ENCODE peak calls at places on chromosomes 3 and 15, in five cellular contexts. One of them, this sample, is unnamed.

GRCh38 chr15:31041610-31042009 is 50.2 kb upstream of the MTMR10 start:
- DNase-seq in GM04504: no peak
- DNase-seq in choroid plexus epithelial cell: no peak
- DNase-seq in stimulated activated CD8-positive, alpha-beta memory T cell treated with anti-CD3 and anti-CD28 coated beads, Interleukin-2, amount 100 ng/mL, for 48 hours: no peak
- DNase-seq in Kasumi-1: no peak
- DNase-seq in this sample: no peak

GRCh38 chr15:78740904-78741274 is 70.4 kb downstream of the ADAMTS7 start:
- DNase-seq in GM04504: no peak
- DNase-seq in choroid plexus epithelial cell: no peak
- DNase-seq in stimulated activated CD8-positive, alpha-beta memory T cell treated with anti-CD3 and anti-CD28 coated beads, Interleukin-2, amount 100 ng/mL, for 48 hours: no peak
- DNase-seq in Kasumi-1: no peak
- DNase-seq in this sample: no peak

GRCh38 chr15:100788731-100789105 is 90.9 kb upstream of the ALDH1A3 start:
- DNase-seq in GM04504: no peak
- DNase-seq in choroid plexus epithelial cell: no peak
- DNase-seq in stimulated activated CD8-positive, alpha-beta memory T cell treated with anti-CD3 and anti-CD28 coated beads, Interleukin-2, amount 100 ng/mL, for 48 hours: no peak
- DNase-seq in Kasumi-1: no peak
- DNase-seq in this sample: no peak

GRCh38 chr15:73331501-73331900 is 37.3 kb downstream of the HCN4 start:
- DNase-seq in GM04504: no peak
- DNase-seq in choroid plexus epithelial cell: no peak
- DNase-seq in stimulated activated CD8-positive, alpha-beta memory T cell treated with anti-CD3 and anti-CD28 coated beads, Interleukin-2, amount 100 ng/mL, for 48 hours: no peak
- DNase-seq in Kasumi-1: no peak
- DNase-seq in this sample: no peak

GRCh38 chr15:38996111-38996541 is 431.5 kb upstream of the RASGRP1 start:
- DNase-seq in GM04504: peak
- DNase-seq in choroid plexus epithelial cell: peak
- DNase-seq in stimulated activated CD8-positive, alpha-beta memory T cell treated with anti-CD3 and anti-CD28 coated beads, Interleukin-2, amount 100 ng/mL, for 48 hours: no peak
- DNase-seq in Kasumi-1: no peak
- DNase-seq in this sample: peak

GRCh38 chr15:95669146-95669922 is 661.2 kb upstream of the NR2F2 start:
- DNase-seq in GM04504: no peak
- DNase-seq in choroid plexus epithelial cell: peak
- DNase-seq in stimulated activated CD8-positive, alpha-beta memory T cell treated with anti-CD3 and anti-CD28 coated beads, Interleukin-2, amount 100 ng/mL, for 48 hours: no peak
- DNase-seq in Kasumi-1: no peak
- DNase-seq in this sample: no peak

GRCh38 chr3:188326968-188327367 is 173.0 kb downstream of the LPP start:
- DNase-seq in GM04504: no peak
- DNase-seq in choroid plexus epithelial cell: peak
- DNase-seq in stimulated activated CD8-positive, alpha-beta memory T cell treated with anti-CD3 and anti-CD28 coated beads, Interleukin-2, amount 100 ng/mL, for 48 hours: no peak
- DNase-seq in Kasumi-1: no peak
- DNase-seq in this sample: no peak

GRCh38 chr3:149314807-149315578 is 18.4 kb downstream of the TM4SF18 start:
- DNase-seq in GM04504: peak
- DNase-seq in choroid plexus epithelial cell: peak
- DNase-seq in stimulated activated CD8-positive, alpha-beta memory T cell treated with anti-CD3 and anti-CD28 coated beads, Interleukin-2, amount 100 ng/mL, for 48 hours: no peak
- DNase-seq in Kasumi-1: no peak
- DNase-seq in this sample: peak

GRCh38 chr15:30043211-30043655 is 39.5 kb upstream of the GOLGA8J start:
- DNase-seq in GM04504: no peak
- DNase-seq in choroid plexus epithelial cell: peak
- DNase-seq in stimulated activated CD8-positive, alpha-beta memory T cell treated with anti-CD3 and anti-CD28 coated beads, Interleukin-2, amount 100 ng/mL, for 48 hours: no peak
- DNase-seq in Kasumi-1: no peak
- DNase-seq in this sample: peak

GRCh38 chr15:80691575-80691974 is 3.5 kb upstream of the ABHD17C start:
- DNase-seq in GM04504: no peak
- DNase-seq in choroid plexus epithelial cell: no peak
- DNase-seq in stimulated activated CD8-positive, alpha-beta memory T cell treated with anti-CD3 and anti-CD28 coated beads, Interleukin-2, amount 100 ng/mL, for 48 hours: no peak
- DNase-seq in Kasumi-1: no peak
- DNase-seq in this sample: no peak

GRCh38 chr3:63791974-63792373 is 27.1 kb upstream of the C3orf49 start:
- DNase-seq in GM04504: peak
- DNase-seq in choroid plexus epithelial cell: peak
- DNase-seq in stimulated activated CD8-positive, alpha-beta memory T cell treated with anti-CD3 and anti-CD28 coated beads, Interleukin-2, amount 100 ng/mL, for 48 hours: no peak
- DNase-seq in Kasumi-1: no peak
- DNase-seq in this sample: peak

GRCh38 chr15:83206387-83206970 is 1.1 kb downstream of the HDGFL3 start:
- DNase-seq in GM04504: no peak
- DNase-seq in choroid plexus epithelial cell: peak
- DNase-seq in stimulated activated CD8-positive, alpha-beta memory T cell treated with anti-CD3 and anti-CD28 coated beads, Interleukin-2, amount 100 ng/mL, for 48 hours: no peak
- DNase-seq in Kasumi-1: no peak
- DNase-seq in this sample: peak

GRCh38 chr15:31353931-31354330 is 27.3 kb downstream of the KLF13 start:
- DNase-seq in GM04504: no peak
- DNase-seq in choroid plexus epithelial cell: no peak
- DNase-seq in stimulated activated CD8-positive, alpha-beta memory T cell treated with anti-CD3 and anti-CD28 coated beads, Interleukin-2, amount 100 ng/mL, for 48 hours: no peak
- DNase-seq in Kasumi-1: no peak
- DNase-seq in this sample: peak

GRCh38 chr15:53675832-53676231 is 83.6 kb downstream of the WDR72 start:
- DNase-seq in GM04504: no peak
- DNase-seq in choroid plexus epithelial cell: no peak
- DNase-seq in stimulated activated CD8-positive, alpha-beta memory T cell treated with anti-CD3 and anti-CD28 coated beads, Interleukin-2, amount 100 ng/mL, for 48 hours: no peak
- DNase-seq in Kasumi-1: no peak
- DNase-seq in this sample: no peak

GRCh38 chr3:40179016-40179415 is 130.5 kb upstream of the EIF1B start:
- DNase-seq in GM04504: peak
- DNase-seq in choroid plexus epithelial cell: peak
- DNase-seq in stimulated activated CD8-positive, alpha-beta memory T cell treated with anti-CD3 and anti-CD28 coated beads, Interleukin-2, amount 100 ng/mL, for 48 hours: peak
- DNase-seq in Kasumi-1: peak
- DNase-seq in this sample: peak

GRCh38 chr3:147341727-147342126 is 64.6 kb downstream of the ZIC4 start:
- DNase-seq in GM04504: no peak
- DNase-seq in choroid plexus epithelial cell: no peak
- DNase-seq in stimulated activated CD8-positive, alpha-beta memory T cell treated with anti-CD3 and anti-CD28 coated beads, Interleukin-2, amount 100 ng/mL, for 48 hours: no peak
- DNase-seq in Kasumi-1: no peak
- DNase-seq in this sample: no peak

GRCh38 chr3:71005797-71006321 is 577.7 kb downstream of the FOXP1 start:
- DNase-seq in GM04504: no peak
- DNase-seq in choroid plexus epithelial cell: peak
- DNase-seq in stimulated activated CD8-positive, alpha-beta memory T cell treated with anti-CD3 and anti-CD28 coated beads, Interleukin-2, amount 100 ng/mL, for 48 hours: no peak
- DNase-seq in Kasumi-1: no peak
- DNase-seq in this sample: no peak

GRCh38 chr3:50324351-50325144 is 2.0 kb upstream of the HYAL2 start:
- DNase-seq in GM04504: no peak
- DNase-seq in choroid plexus epithelial cell: peak
- DNase-seq in stimulated activated CD8-positive, alpha-beta memory T cell treated with anti-CD3 and anti-CD28 coated beads, Interleukin-2, amount 100 ng/mL, for 48 hours: peak
- DNase-seq in Kasumi-1: peak
- DNase-seq in this sample: peak

GRCh38 chr3:170414202-170414663 is 4.4 kb upstream of the CLDN11 start:
- DNase-seq in GM04504: peak
- DNase-seq in choroid plexus epithelial cell: peak
- DNase-seq in stimulated activated CD8-positive, alpha-beta memory T cell treated with anti-CD3 and anti-CD28 coated beads, Interleukin-2, amount 100 ng/mL, for 48 hours: no peak
- DNase-seq in Kasumi-1: peak
- DNase-seq in this sample: peak

GRCh38 chr3:197520311-197521276 is 35.2 kb downstream of the BDH1 start:
- DNase-seq in GM04504: no peak
- DNase-seq in choroid plexus epithelial cell: peak
- DNase-seq in stimulated activated CD8-positive, alpha-beta memory T cell treated with anti-CD3 and anti-CD28 coated beads, Interleukin-2, amount 100 ng/mL, for 48 hours: no peak
- DNase-seq in Kasumi-1: no peak
- DNase-seq in this sample: peak

GRCh38 chr15:80526556-80527340 is 122.6 kb downstream of the ARNT2 start:
- DNase-seq in GM04504: peak
- DNase-seq in choroid plexus epithelial cell: peak
- DNase-seq in stimulated activated CD8-positive, alpha-beta memory T cell treated with anti-CD3 and anti-CD28 coated beads, Interleukin-2, amount 100 ng/mL, for 48 hours: no peak
- DNase-seq in Kasumi-1: no peak
- DNase-seq in this sample: peak

GRCh38 chr3:20846792-20847191 is 660.8 kb upstream of the SGO1 start:
- DNase-seq in GM04504: no peak
- DNase-seq in choroid plexus epithelial cell: no peak
- DNase-seq in stimulated activated CD8-positive, alpha-beta memory T cell treated with anti-CD3 and anti-CD28 coated beads, Interleukin-2, amount 100 ng/mL, for 48 hours: no peak
- DNase-seq in Kasumi-1: peak
- DNase-seq in this sample: no peak

GRCh38 chr15:77418341-77419049 is 1.4 kb downstream of the PEAK1 start:
- DNase-seq in GM04504: no peak
- DNase-seq in choroid plexus epithelial cell: peak
- DNase-seq in stimulated activated CD8-positive, alpha-beta memory T cell treated with anti-CD3 and anti-CD28 coated beads, Interleukin-2, amount 100 ng/mL, for 48 hours: no peak
- DNase-seq in Kasumi-1: no peak
- DNase-seq in this sample: peak

GRCh38 chr15:88018865-88019626 is 237.5 kb downstream of the NTRK3 start:
- DNase-seq in GM04504: peak
- DNase-seq in choroid plexus epithelial cell: peak
- DNase-seq in stimulated activated CD8-positive, alpha-beta memory T cell treated with anti-CD3 and anti-CD28 coated beads, Interleukin-2, amount 100 ng/mL, for 48 hours: no peak
- DNase-seq in Kasumi-1: no peak
- DNase-seq in this sample: peak

GRCh38 chr3:163924600-163924999 is 1153.7 kb downstream of the SI start:
- DNase-seq in GM04504: no peak
- DNase-seq in choroid plexus epithelial cell: no peak
- DNase-seq in stimulated activated CD8-positive, alpha-beta memory T cell treated with anti-CD3 and anti-CD28 coated beads, Interleukin-2, amount 100 ng/mL, for 48 hours: no peak
- DNase-seq in Kasumi-1: no peak
- DNase-seq in this sample: no peak

GRCh38 chr3:116340680-116341216 is 104.5 kb downstream of the LSAMP start:
- DNase-seq in GM04504: peak
- DNase-seq in choroid plexus epithelial cell: no peak
- DNase-seq in stimulated activated CD8-positive, alpha-beta memory T cell treated with anti-CD3 and anti-CD28 coated beads, Interleukin-2, amount 100 ng/mL, for 48 hours: no peak
- DNase-seq in Kasumi-1: no peak
- DNase-seq in this sample: peak

GRCh38 chr3:851098-851790 is 241.6 kb upstream of the CNTN6 start:
- DNase-seq in GM04504: no peak
- DNase-seq in choroid plexus epithelial cell: no peak
- DNase-seq in stimulated activated CD8-positive, alpha-beta memory T cell treated with anti-CD3 and anti-CD28 coated beads, Interleukin-2, amount 100 ng/mL, for 48 hours: no peak
- DNase-seq in Kasumi-1: no peak
- DNase-seq in this sample: no peak

GRCh38 chr15:66876423-66876730 is 174.3 kb downstream of the SMAD6 start:
- DNase-seq in GM04504: no peak
- DNase-seq in choroid plexus epithelial cell: no peak
- DNase-seq in stimulated activated CD8-positive, alpha-beta memory T cell treated with anti-CD3 and anti-CD28 coated beads, Interleukin-2, amount 100 ng/mL, for 48 hours: no peak
- DNase-seq in Kasumi-1: no peak
- DNase-seq in this sample: no peak

GRCh38 chr3:171049831-171050444 is 23.4 kb upstream of the SLC2A2 start:
- DNase-seq in GM04504: peak
- DNase-seq in choroid plexus epithelial cell: peak
- DNase-seq in stimulated activated CD8-positive, alpha-beta memory T cell treated with anti-CD3 and anti-CD28 coated beads, Interleukin-2, amount 100 ng/mL, for 48 hours: no peak
- DNase-seq in Kasumi-1: peak
- DNase-seq in this sample: peak

GRCh38 chr3:39150170-39150802 is 3.1 kb downstream of the CSRNP1 start:
- DNase-seq in GM04504: no peak
- DNase-seq in choroid plexus epithelial cell: no peak
- DNase-seq in stimulated activated CD8-positive, alpha-beta memory T cell treated with anti-CD3 and anti-CD28 coated beads, Interleukin-2, amount 100 ng/mL, for 48 hours: no peak
- DNase-seq in Kasumi-1: peak
- DNase-seq in this sample: no peak

GRCh38 chr15:26628879-26629529 is 143.9 kb downstream of the GABRB3 start:
- DNase-seq in GM04504: no peak
- DNase-seq in choroid plexus epithelial cell: no peak
- DNase-seq in stimulated activated CD8-positive, alpha-beta memory T cell treated with anti-CD3 and anti-CD28 coated beads, Interleukin-2, amount 100 ng/mL, for 48 hours: no peak
- DNase-seq in Kasumi-1: no peak
- DNase-seq in this sample: peak

GRCh38 chr3:127747751-127748521 is 74.4 kb downstream of the MGLL start:
- DNase-seq in GM04504: peak
- DNase-seq in choroid plexus epithelial cell: peak
- DNase-seq in stimulated activated CD8-positive, alpha-beta memory T cell treated with anti-CD3 and anti-CD28 coated beads, Interleukin-2, amount 100 ng/mL, for 48 hours: no peak
- DNase-seq in Kasumi-1: no peak
- DNase-seq in this sample: peak

GRCh38 chr15:57440167-57440566 is 63.9 kb downstream of the CGNL1 start:
- DNase-seq in GM04504: no peak
- DNase-seq in choroid plexus epithelial cell: no peak
- DNase-seq in stimulated activated CD8-positive, alpha-beta memory T cell treated with anti-CD3 and anti-CD28 coated beads, Interleukin-2, amount 100 ng/mL, for 48 hours: no peak
- DNase-seq in Kasumi-1: no peak
- DNase-seq in this sample: no peak

GRCh38 chr3:15108082-15108545 is 9.2 kb upstream of the RBSN start:
- DNase-seq in GM04504: peak
- DNase-seq in choroid plexus epithelial cell: peak
- DNase-seq in stimulated activated CD8-positive, alpha-beta memory T cell treated with anti-CD3 and anti-CD28 coated beads, Interleukin-2, amount 100 ng/mL, for 48 hours: peak
- DNase-seq in Kasumi-1: peak
- DNase-seq in this sample: peak

GRCh38 chr3:58049143-58049785 is 41.0 kb downstream of the FLNB start:
- DNase-seq in GM04504: no peak
- DNase-seq in choroid plexus epithelial cell: peak
- DNase-seq in stimulated activated CD8-positive, alpha-beta memory T cell treated with anti-CD3 and anti-CD28 coated beads, Interleukin-2, amount 100 ng/mL, for 48 hours: no peak
- DNase-seq in Kasumi-1: no peak
- DNase-seq in this sample: peak

GRCh38 chr3:61876797-61877196 is 315.4 kb downstream of the PTPRG start:
- DNase-seq in GM04504: peak
- DNase-seq in choroid plexus epithelial cell: peak
- DNase-seq in stimulated activated CD8-positive, alpha-beta memory T cell treated with anti-CD3 and anti-CD28 coated beads, Interleukin-2, amount 100 ng/mL, for 48 hours: no peak
- DNase-seq in Kasumi-1: no peak
- DNase-seq in this sample: peak

GRCh38 chr3:135802171-135802570 is 163.4 kb upstream of the PPP2R3A start:
- DNase-seq in GM04504: no peak
- DNase-seq in choroid plexus epithelial cell: no peak
- DNase-seq in stimulated activated CD8-positive, alpha-beta memory T cell treated with anti-CD3 and anti-CD28 coated beads, Interleukin-2, amount 100 ng/mL, for 48 hours: no peak
- DNase-seq in Kasumi-1: no peak
- DNase-seq in this sample: no peak